ENCODE peak calls at places on chromosomes 4 and X, in four cellular contexts. Q, B, V and W are unnamed samples.

GRCh38 chr4:41268024-41268423 is 11.3 kb downstream of the UCHL1 start:
- DNase-seq in B (no peak), V (no peak), Q (no peak), W (no peak)

GRCh38 chr4:175536852-175537453 is 275.1 kb downstream of the GPM6A start:
- DNase-seq in Q (peak; percentile 20), V (peak; percentile 30), B (no peak), W (peak; percentile 25)

GRCh38 chr4:26173619-26174018 is 147.2 kb upstream of the RBPJ start:
- DNase-seq in V (no peak), Q (no peak), B (no peak), W (no peak)

GRCh38 chr4:25837107-25837506 is 25.7 kb downstream of the SEL1L3 start:
- DNase-seq in V (no peak), B (no peak), Q (no peak), W (no peak)

GRCh38 chr4:107379054-107379869 is 340.8 kb downstream of the PAPSS1 start:
- DNase-seq in V (no peak), Q (no peak), B (no peak), W (peak; percentile 36)

GRCh38 chr4:73341454-73341853 is 62.6 kb upstream of the ALB start:
- DNase-seq in V (peak; percentile 67), B (no peak), Q (peak; percentile 38), W (peak; percentile 69)

GRCh38 chrX:78710146-78710545 is 37.4 kb upstream of the LPAR4 start:
- DNase-seq in V (no peak), B (no peak), Q (no peak), W (no peak)

GRCh38 chrX:17375631-17376380 is 806 bp downstream of the NHS start:
- DNase-seq in Q (no peak), B (peak; percentile 6), V (no peak), W (peak; percentile 51)

GRCh38 chrX:151359931-151360871 is 36.8 kb upstream of the VMA21 start:
- DNase-seq in Q (peak; percentile 52), B (no peak), V (peak; percentile 29), W (peak; percentile 32)

GRCh38 chr4:113423631-113424030 is 337.9 kb downstream of the CAMK2D start:
- DNase-seq in V (no peak), Q (no peak), B (no peak), W (no peak)

GRCh38 chr4:155944516-155944915 is 9.2 kb downstream of the CTSO start:
- DNase-seq in B (no peak), Q (no peak), V (no peak), W (no peak)

GRCh38 chr4:11471613-11472012 is 42.9 kb upstream of the HS3ST1 start:
- DNase-seq in V (no peak), Q (peak; percentile 10), B (peak; percentile 25), W (peak; percentile 4)

GRCh38 chr4:8315343-8316250 is 46.0 kb downstream of the HTRA3 start:
- DNase-seq in Q (no peak), B (peak; percentile 35), V (no peak), W (no peak)

GRCh38 chr4:110020681-110021443 is 108.2 kb downstream of the EGF start:
- DNase-seq in V (no peak), B (no peak), Q (no peak), W (no peak)

GRCh38 chr4:148397006-148397673 is 45.1 kb downstream of the NR3C2 start:
- DNase-seq in V (no peak), Q (no peak), B (no peak), W (no peak)

GRCh38 chrX:40418413-40419195 is 162.2 kb upstream of the ATP6AP2 start:
- DNase-seq in V (no peak), Q (no peak), B (no peak), W (peak; percentile 51)

GRCh38 chrX:22950278-22951266 is 49.2 kb upstream of the DDX53 start:
- DNase-seq in V (peak; percentile 21), B (no peak), Q (no peak), W (peak; percentile 7)

GRCh38 chr4:153159728-153160221 is 44.5 kb upstream of the TRIM2 start:
- DNase-seq in B (no peak), Q (no peak), V (no peak), W (peak; percentile 33)

GRCh38 chrX:15321447-15321846 is 6.0 kb upstream of the ASB11 start:
- DNase-seq in V (no peak), B (no peak), Q (no peak), W (no peak)

GRCh38 chrX:97238632-97239031 is 354.9 kb downstream of the RPA4 start:
- DNase-seq in Q (no peak), V (no peak), B (no peak), W (peak; percentile 40)

GRCh38 chrX:150060406-150060805 is 122.1 kb upstream of the EOLA2 start:
- DNase-seq in B (no peak), Q (no peak), V (no peak), W (no peak)

GRCh38 chr4:86014599-86014998 is 345.3 kb downstream of the MAPK10 start:
- DNase-seq in Q (peak; percentile 25), V (no peak), B (no peak), W (peak; percentile 37)

GRCh38 chrX:39816871-39817731 is 280.7 kb downstream of the BCOR start:
- DNase-seq in Q (no peak), V (peak; percentile 54), B (no peak), W (no peak)

GRCh38 chr4:103756736-103757135 is 37.0 kb upstream of the TACR3 start:
- DNase-seq in B (no peak), V (no peak), Q (no peak), W (no peak)

GRCh38 chr4:26787461-26788340 is 72.9 kb upstream of the STIM2 start:
- DNase-seq in B (peak; percentile 53), V (peak; percentile 65), Q (no peak), W (no peak)

GRCh38 chrX:9278475-9279270 is 186.2 kb upstream of the TBL1X start:
- DNase-seq in B (no peak), Q (no peak), V (no peak), W (no peak)

GRCh38 chrX:24506082-24506481 is 41.0 kb downstream of the PDK3 start:
- DNase-seq in Q (no peak), V (peak; percentile 3), B (no peak), W (peak; percentile 57)

GRCh38 chr4:168667397-168667796 is 170.5 kb downstream of the PALLD start:
- DNase-seq in Q (no peak), B (no peak), V (no peak), W (no peak)

GRCh38 chr4:54961357-54961975 is 163.9 kb downstream of the KDR start:
- DNase-seq in Q (no peak), V (peak; percentile 23), B (no peak), W (no peak)